ENCODE peak calls at places on chromosomes 16 and 17, in six cellular contexts. B, Z, N, A, E and O are unnamed samples.

GRCh38 chr17:55161935-55162555 is 102.7 kb upstream of the HLF start:
- DNase-seq in Z (no peak), A (no peak), E (no peak), B (peak; percentile 56), N (peak; percentile 53), O (no peak)

GRCh38 chr16:85033153-85033552 is 5.6 kb downstream of the KIAA0513 start:
- DNase-seq in N (no peak), B (no peak), E (no peak), A (no peak), Z (no peak), O (no peak)

GRCh38 chr16:56409195-56409594 is 16.1 kb downstream of the AMFR start:
- DNase-seq in Z (no peak), A (no peak), E (no peak), B (peak; percentile 65), N (peak; percentile 34), O (no peak)

GRCh38 chr17:50559674-50560184 is 786 bp upstream of the CACNA1G start:
- DNase-seq in N (peak; percentile 61), B (peak; percentile 90), Z (peak; percentile 68), A (no peak), E (no peak), O (peak; percentile 73)

GRCh38 chr16:75011634-75012307 is 12.9 kb downstream of the ZNRF1 start:
- DNase-seq in B (peak; percentile 59), Z (no peak), E (no peak), A (no peak), N (peak; percentile 91), O (no peak)

GRCh38 chr17:79988163-79988971 is 47.3 kb downstream of the TBC1D16 start:
- DNase-seq in E (no peak), Z (peak; percentile 47), A (peak; percentile 50), B (peak; percentile 83), N (peak; percentile 45), O (no peak)

GRCh38 chr17:45851022-45851421 is 6.3 kb downstream of the SPPL2C start:
- DNase-seq in A (peak; percentile 29), E (no peak), B (no peak), N (no peak), Z (no peak), O (no peak)

GRCh38 chr16:57192146-57192545 is 6.0 kb downstream of the RSPRY1 start:
- DNase-seq in N (no peak), B (no peak), E (no peak), A (no peak), Z (no peak), O (no peak)

GRCh38 chr16:7055443-7055842 is 277.2 kb upstream of the RBFOX1 start:
- DNase-seq in N (no peak), A (no peak), E (no peak), Z (no peak), B (peak; percentile 9), O (no peak)

GRCh38 chr17:17313350-17313991 is 10.3 kb downstream of the NT5M start:
- DNase-seq in E (peak; percentile 60), B (peak; percentile 71), A (no peak), N (peak; percentile 77), Z (peak; percentile 68), O (peak; percentile 38)

GRCh38 chr17:51144266-51145022 is 8.9 kb upstream of the NME1 start:
- DNase-seq in B (no peak), N (no peak), E (no peak), A (no peak), Z (no peak), O (no peak)

GRCh38 chr16:76199681-76200210 is 77.5 kb upstream of the CNTNAP4 start:
- DNase-seq in A (no peak), Z (no peak), B (no peak), E (no peak), N (no peak), O (no peak)

GRCh38 chr17:46078675-46079074 is 79.6 kb downstream of the STH start:
- DNase-seq in Z (no peak), B (no peak), A (no peak), E (no peak), N (no peak), O (no peak)

GRCh38 chr17:82780195-82780594 is 28.3 kb downstream of the TBCD start:
- DNase-seq in B (no peak), Z (no peak), E (no peak), N (no peak), A (no peak), O (no peak)

GRCh38 chr16:27449434-27450188 is 47.6 kb downstream of the IL21R start:
- DNase-seq in B (no peak), E (no peak), Z (no peak), N (no peak), A (no peak), O (peak; percentile 27)

GRCh38 chr17:68036304-68037147 is 991 bp downstream of the KPNA2 start:
- DNase-seq in B (no peak), E (no peak), Z (no peak), A (no peak), N (peak; percentile 38), O (no peak)

GRCh38 chr17:50604470-50604869 is 30.2 kb upstream of the ABCC3 start:
- DNase-seq in E (peak; percentile 16), B (no peak), A (no peak), Z (peak; percentile 57), N (no peak), O (no peak)

GRCh38 chr17:42849451-42850157 is 1.4 kb upstream of the AOC3 start:
- DNase-seq in B (no peak), N (no peak), E (no peak), Z (no peak), A (no peak), O (no peak)

GRCh38 chr16:11236855-11237254 is 19.1 kb downstream of the SOCS1 start:
- DNase-seq in N (no peak), A (no peak), Z (peak; percentile 79), E (no peak), B (no peak), O (no peak)

GRCh38 chr16:80704751-80705150 is 99.6 kb downstream of the CDYL2 start:
- DNase-seq in N (no peak), B (no peak), Z (no peak), A (no peak), E (peak; percentile 3), O (no peak)

GRCh38 chr16:12096828-12097522 is 120.4 kb downstream of the SNX29 start:
- DNase-seq in A (peak; percentile 11), Z (no peak), E (no peak), N (no peak), B (no peak), O (no peak)

GRCh38 chr16:88014201-88014781 is 63.1 kb downstream of the BANP start:
- DNase-seq in E (no peak), Z (no peak), A (no peak), B (peak; percentile 37), N (no peak), O (no peak)

GRCh38 chr17:2883544-2884203 is 87.4 kb downstream of the RAP1GAP2 start:
- DNase-seq in E (no peak), A (no peak), Z (no peak), N (peak; percentile 77), B (peak; percentile 71), O (no peak)

GRCh38 chr17:55295411-55296170 is 30.8 kb downstream of the HLF start:
- DNase-seq in Z (no peak), E (peak; percentile 55), B (peak; percentile 68), A (no peak), N (peak; percentile 82), O (peak; percentile 66)

GRCh38 chr17:67557921-67558320 is 159.8 kb upstream of the NOL11 start:
- DNase-seq in Z (no peak), N (no peak), E (no peak), B (no peak), A (no peak), O (no peak)

GRCh38 chr17:43787728-43788127 is 7.5 kb downstream of the CFAP97D1 start:
- DNase-seq in A (no peak), N (no peak), E (no peak), B (no peak), Z (no peak), O (no peak)

GRCh38 chr17:77861133-77861695 is 97.3 kb upstream of the TNRC6C start:
- DNase-seq in A (no peak), E (no peak), N (no peak), B (no peak), Z (no peak), O (no peak)
- TF ChIP-seq CTCF in A (no peak), E (no peak), N (no peak), B (no peak), Z (no peak), O (no peak)

DNA sequence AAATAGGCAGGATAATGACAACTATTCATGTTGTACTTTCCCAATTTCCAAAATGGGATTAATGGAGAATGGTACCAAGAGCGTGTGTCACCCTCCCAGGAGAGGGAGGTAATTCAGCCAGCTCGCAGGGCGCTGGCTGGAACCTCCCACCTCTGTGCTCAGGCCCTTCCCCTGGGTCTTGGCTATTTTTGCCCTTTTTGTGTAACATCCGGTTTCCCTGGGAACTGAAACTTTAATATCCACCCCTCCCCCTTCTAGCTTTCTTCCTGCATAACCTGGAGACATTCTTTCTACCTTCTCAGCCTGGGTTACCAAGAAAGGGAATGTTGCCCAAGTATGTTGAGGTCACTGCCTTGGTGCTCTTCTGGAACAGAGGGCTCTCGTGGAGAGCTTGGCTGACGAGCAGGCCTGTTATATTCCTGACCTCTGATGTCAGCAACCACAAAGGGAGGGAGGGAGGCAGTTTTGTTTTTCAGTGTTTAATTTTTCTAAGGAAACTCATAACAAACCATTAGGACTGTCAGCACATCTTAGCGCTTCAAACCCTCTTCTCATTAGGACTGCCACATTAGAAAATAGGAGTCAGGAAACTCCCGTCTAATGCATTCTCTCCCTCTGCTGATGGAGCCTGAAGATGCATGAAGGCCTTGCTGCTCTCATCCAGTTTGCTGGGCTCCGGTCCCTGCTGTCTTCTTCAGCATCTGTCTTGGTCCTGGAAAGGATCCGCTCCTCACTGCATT is 25.6 kb downstream of the ITGB3 start:
- DNase-seq in B (peak; percentile 24), Z (peak; percentile 70), A (no peak), E (no peak), N (peak; percentile 30), O (no peak)
- TF ChIP-seq CTCF in B (no peak), Z (no peak), A (no peak), E (peak; percentile 15), N (no peak), O (no peak)

GRCh38 chr17:81511800-81512559 is 619 bp downstream of the ACTG1 start:
- DNase-seq in N (no peak), E (no peak), Z (no peak), B (peak; percentile 64), A (peak; percentile 74), O (no peak)
- TF ChIP-seq CTCF in N (no peak), E (no peak), Z (no peak), B (no peak), A (no peak), O (no peak)

DNA sequence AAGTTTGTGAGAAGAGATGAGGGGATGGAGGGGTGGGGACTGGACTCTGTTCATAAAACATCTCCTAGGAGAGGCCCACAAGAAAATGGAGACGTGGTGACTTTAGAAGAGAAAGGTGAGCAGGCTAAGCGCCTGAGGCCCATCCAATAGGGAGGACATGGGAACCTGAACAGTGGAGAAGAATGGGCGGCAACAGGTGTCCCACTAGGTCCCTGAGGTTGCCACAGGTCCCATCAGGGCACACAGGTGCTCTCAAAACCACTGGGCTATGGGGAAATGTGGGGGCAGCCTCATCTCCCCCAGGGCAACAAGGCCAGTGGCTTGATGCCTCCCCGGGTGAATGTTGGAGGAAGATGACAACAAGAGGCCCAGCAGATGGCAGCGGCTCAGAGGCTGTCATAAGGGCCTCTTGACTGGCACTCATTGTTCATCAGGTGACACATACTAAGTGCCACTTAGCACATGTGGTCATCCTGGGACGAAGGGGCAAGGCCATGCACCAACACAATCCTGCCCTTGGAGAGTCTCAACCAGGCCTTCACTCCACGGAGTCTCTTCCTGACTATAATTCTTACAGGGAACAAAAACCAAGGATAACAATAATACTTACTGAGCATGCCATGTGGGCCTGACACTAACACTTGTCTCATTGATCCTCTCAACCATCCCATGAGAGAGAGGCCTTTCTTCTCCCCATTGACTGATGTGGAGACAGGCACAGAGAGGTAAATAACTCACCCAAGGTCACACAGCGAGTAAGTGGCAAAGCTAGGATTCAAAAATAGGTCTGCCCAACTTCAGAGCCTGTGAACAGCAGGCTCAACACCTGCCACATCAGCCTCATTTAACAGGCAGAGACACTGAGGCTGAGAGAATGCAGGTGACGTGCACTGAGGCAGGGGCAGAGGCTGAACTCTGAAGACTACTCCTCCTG is 38.0 kb downstream of the CUEDC1 start:
- DNase-seq in N (no peak), Z (peak; percentile 71), E (no peak), A (no peak), B (peak; percentile 63), O (no peak)
- TF ChIP-seq CTCF in N (no peak), Z (no peak), E (no peak), A (no peak), B (peak; percentile 28), O (no peak)